ENCODE peak calls at places on chromosomes 5 and 9, in eight cellular contexts. One of them, this sample, is unnamed.

GRCh38 chr9:129640086-129640870 is 1.7 kb downstream of the ASB6 start:
- DNase-seq in stimulated activated CD8-positive, alpha-beta memory T cell treated with anti-CD3 and anti-CD28 coated beads, Interleukin-4, amount 100 ng/mL, for 1 hour: no peak
- DNase-seq in CD8-positive, alpha-beta memory T cell: no peak
- DNase-seq in MV-4-11: no peak
- DNase-seq in foreskin melanocyte: no peak
- DNase-seq in GDM1: no peak
- DNase-seq in HCT116: no peak
- DNase-seq in BE2C: peak
- DNase-seq in this sample: peak

GRCh38 chr5:60287174-60287771 is 393.7 kb upstream of the PDE4D start:
- DNase-seq in stimulated activated CD8-positive, alpha-beta memory T cell treated with anti-CD3 and anti-CD28 coated beads, Interleukin-4, amount 100 ng/mL, for 1 hour: no peak
- DNase-seq in CD8-positive, alpha-beta memory T cell: no peak
- DNase-seq in MV-4-11: peak
- DNase-seq in foreskin melanocyte: peak
- DNase-seq in GDM1: peak
- DNase-seq in HCT116: peak
- DNase-seq in BE2C: peak
- DNase-seq in this sample: no peak

GRCh38 chr9:87872079-87872624 is 10.5 kb upstream of the SPATA31E1 start:
- DNase-seq in stimulated activated CD8-positive, alpha-beta memory T cell treated with anti-CD3 and anti-CD28 coated beads, Interleukin-4, amount 100 ng/mL, for 1 hour: no peak
- DNase-seq in CD8-positive, alpha-beta memory T cell: no peak
- DNase-seq in MV-4-11: no peak
- DNase-seq in foreskin melanocyte: no peak
- DNase-seq in GDM1: no peak
- DNase-seq in HCT116: no peak
- DNase-seq in BE2C: peak
- DNase-seq in this sample: no peak

GRCh38 chr9:61670616-61671015 is 480.8 kb downstream of the SPATA31A7 start:
- DNase-seq in stimulated activated CD8-positive, alpha-beta memory T cell treated with anti-CD3 and anti-CD28 coated beads, Interleukin-4, amount 100 ng/mL, for 1 hour: no peak
- DNase-seq in CD8-positive, alpha-beta memory T cell: no peak
- DNase-seq in MV-4-11: no peak
- DNase-seq in foreskin melanocyte: no peak
- DNase-seq in GDM1: no peak
- DNase-seq in HCT116: no peak
- DNase-seq in BE2C: no peak
- DNase-seq in this sample: no peak

GRCh38 chr5:139494256-139494655 is 11.7 kb upstream of the STING1 start:
- DNase-seq in stimulated activated CD8-positive, alpha-beta memory T cell treated with anti-CD3 and anti-CD28 coated beads, Interleukin-4, amount 100 ng/mL, for 1 hour: no peak
- DNase-seq in CD8-positive, alpha-beta memory T cell: no peak
- DNase-seq in MV-4-11: no peak
- DNase-seq in foreskin melanocyte: no peak
- DNase-seq in GDM1: no peak
- DNase-seq in HCT116: no peak
- DNase-seq in BE2C: no peak
- DNase-seq in this sample: no peak

GRCh38 chr5:20497356-20497755 is 509.4 kb upstream of the CDH18 start:
- DNase-seq in stimulated activated CD8-positive, alpha-beta memory T cell treated with anti-CD3 and anti-CD28 coated beads, Interleukin-4, amount 100 ng/mL, for 1 hour: no peak
- DNase-seq in CD8-positive, alpha-beta memory T cell: no peak
- DNase-seq in MV-4-11: no peak
- DNase-seq in foreskin melanocyte: no peak
- DNase-seq in GDM1: no peak
- DNase-seq in HCT116: no peak
- DNase-seq in BE2C: no peak
- DNase-seq in this sample: no peak

GRCh38 chr5:76728965-76729364 is 13.0 kb downstream of the F2R start:
- DNase-seq in stimulated activated CD8-positive, alpha-beta memory T cell treated with anti-CD3 and anti-CD28 coated beads, Interleukin-4, amount 100 ng/mL, for 1 hour: no peak
- DNase-seq in CD8-positive, alpha-beta memory T cell: no peak
- DNase-seq in MV-4-11: no peak
- DNase-seq in foreskin melanocyte: no peak
- DNase-seq in GDM1: no peak
- DNase-seq in HCT116: no peak
- DNase-seq in BE2C: no peak
- DNase-seq in this sample: no peak

GRCh38 chr9:4389003-4389402 is 89.1 kb upstream of the GLIS3 start:
- DNase-seq in stimulated activated CD8-positive, alpha-beta memory T cell treated with anti-CD3 and anti-CD28 coated beads, Interleukin-4, amount 100 ng/mL, for 1 hour: no peak
- DNase-seq in CD8-positive, alpha-beta memory T cell: no peak
- DNase-seq in MV-4-11: no peak
- DNase-seq in foreskin melanocyte: no peak
- DNase-seq in GDM1: no peak
- DNase-seq in HCT116: no peak
- DNase-seq in BE2C: no peak
- DNase-seq in this sample: no peak

GRCh38 chr5:171789353-171789752 is 3.7 kb downstream of the SMIM23 start:
- DNase-seq in stimulated activated CD8-positive, alpha-beta memory T cell treated with anti-CD3 and anti-CD28 coated beads, Interleukin-4, amount 100 ng/mL, for 1 hour: no peak
- DNase-seq in CD8-positive, alpha-beta memory T cell: no peak
- DNase-seq in MV-4-11: no peak
- DNase-seq in foreskin melanocyte: no peak
- DNase-seq in GDM1: no peak
- DNase-seq in HCT116: no peak
- DNase-seq in BE2C: no peak
- DNase-seq in this sample: no peak

GRCh38 chr9:115391166-115391825 is 273.3 kb upstream of the TNC start:
- DNase-seq in stimulated activated CD8-positive, alpha-beta memory T cell treated with anti-CD3 and anti-CD28 coated beads, Interleukin-4, amount 100 ng/mL, for 1 hour: no peak
- DNase-seq in CD8-positive, alpha-beta memory T cell: no peak
- DNase-seq in MV-4-11: no peak
- DNase-seq in foreskin melanocyte: no peak
- DNase-seq in GDM1: no peak
- DNase-seq in HCT116: no peak
- DNase-seq in BE2C: no peak
- DNase-seq in this sample: peak

GRCh38 chr9:123761905-123762605 is 167.9 kb downstream of the DENND1A start:
- DNase-seq in stimulated activated CD8-positive, alpha-beta memory T cell treated with anti-CD3 and anti-CD28 coated beads, Interleukin-4, amount 100 ng/mL, for 1 hour: no peak
- DNase-seq in CD8-positive, alpha-beta memory T cell: no peak
- DNase-seq in MV-4-11: no peak
- DNase-seq in foreskin melanocyte: no peak
- DNase-seq in GDM1: no peak
- DNase-seq in HCT116: no peak
- DNase-seq in BE2C: no peak
- DNase-seq in this sample: no peak

This sample was measured in NCI-H1105.